ENCODE peak calls at places on chromosomes 1 and 21, in eight cellular contexts. X is stomach, W is A549, M is upper lobe of left lung, D is sigmoid colon, R is tibial nerve, E is HepG2, T is ovary. O is an unnamed sample. For H3K4me1, the result is how much of the 10 kb centered on the place peaks cover.

GRCh38 chr1:164685656-164686055 is 126.7 kb downstream of the PBX1 start:
- DNase-seq in X (no peak), W (no peak), M (no peak), D (no peak), R (no peak), E (no peak), T (no peak), O (no peak)

GRCh38 chr1:59750612-59751395 is 63.9 kb upstream of the HOOK1 start:
- DNase-seq in X (no peak), W (peak), M (no peak), D (peak), R (peak), E (no peak), T (peak), O (peak)

GRCh38 chr1:169933999-169934725 is 40.5 kb upstream of the SCYL3 start:
- DNase-seq in X (no peak), W (peak), M (no peak), D (no peak), R (no peak), E (no peak), T (no peak), O (no peak)

GRCh38 chr1:218660678-218661053 is 315.5 kb downstream of the TGFB2 start:
- DNase-seq in X (no peak), W (peak), M (no peak), D (no peak), R (no peak), E (no peak), T (no peak), O (no peak)

GRCh38 chr21:29423521-29423920 is 124.8 kb downstream of the BACH1 start:
- DNase-seq in X (no peak), W (no peak), M (no peak), D (no peak), R (no peak), E (no peak), T (no peak), O (no peak)

GRCh38 chr21:37593015-37593414 is 226.4 kb downstream of the DYRK1A start:
- DNase-seq in X (no peak), W (no peak), M (no peak), D (no peak), R (no peak), E (no peak), T (no peak), O (peak)

GRCh38 chr1:29760165-29760564 is 523.8 kb downstream of the PTPRU start:
- DNase-seq in X (no peak), W (no peak), M (no peak), D (no peak), R (no peak), E (no peak), T (no peak), O (no peak)

GRCh38 chr1:66300986-66301451 is 232.9 kb upstream of the SGIP1 start:
- DNase-seq in X (no peak), W (no peak), M (no peak), D (no peak), R (no peak), E (no peak), T (no peak), O (no peak)

GRCh38 chr1:200666309-200666708 is 3.4 kb downstream of the DDX59 start:
- DNase-seq in X (no peak), W (no peak), M (no peak), D (no peak), R (no peak), E (no peak), T (no peak), O (no peak)

GRCh38 chr1:22673486-22674409 is 20.7 kb downstream of the C1QB start:
- DNase-seq in X (peak), W (peak), M (peak), D (no peak), R (peak), E (peak), T (no peak), O (no peak)

GRCh38 chr1:36328713-36329112 is 5.3 kb upstream of the EVA1B start:
- DNase-seq in X (peak), W (no peak), M (no peak), D (no peak), R (peak), E (no peak), T (no peak), O (no peak)

GRCh38 chr1:14602131-14602530 is 3.6 kb downstream of the KAZN start:
- DNase-seq in X (peak), W (no peak), M (no peak), D (peak), R (peak), E (no peak), T (peak), O (peak)

DNA sequence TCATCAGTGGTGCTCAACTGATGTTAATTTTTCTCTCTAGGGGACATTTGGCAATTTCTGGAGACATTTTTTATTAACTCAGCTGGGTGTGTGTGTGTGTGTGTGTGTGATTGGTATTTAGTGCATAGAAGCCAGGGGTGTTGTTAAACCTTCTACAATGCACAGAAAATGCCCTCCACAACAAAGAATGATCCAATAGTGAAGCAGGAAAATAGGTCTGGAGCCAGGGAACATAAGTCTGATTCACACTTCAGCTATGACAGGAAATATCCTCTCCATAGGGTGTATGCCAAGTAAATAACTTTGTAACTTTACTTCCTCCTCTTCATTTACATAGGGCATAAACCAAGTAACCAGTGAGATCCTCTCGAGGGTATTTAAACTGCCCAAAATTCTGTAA is 25.1 kb upstream of the TMEM61 start:
- DNase-seq in X (no peak), W (peak), M (no peak), D (no peak), R (no peak), E (no peak), T (no peak), O (no peak)
- H3K4me1 ChIP-seq in X (under half), W (under half), M (under half), D (under half), R (under half), E (under half), T (under half), O (under half)

GRCh38 chr1:205748398-205749093 is 1.4 kb downstream of the NUCKS1 start:
- DNase-seq in X (no peak), W (peak), M (no peak), D (no peak), R (no peak), E (peak), T (peak), O (no peak)
- TF ChIP-seq EP300 in X (no peak), W (no peak), M (no peak), D (no peak), R (no peak), E (no peak), T (no peak), O (no peak)

GRCh38 chr1:203275656-203276272 is 29.6 kb upstream of the BTG2 start:
- DNase-seq in X (no peak), W (no peak), M (peak), D (no peak), R (no peak), E (no peak), T (no peak), O (peak)

GRCh38 chr1:203278087-203278884 is 27.0 kb upstream of the BTG2 start:
- DNase-seq in X (peak), W (no peak), M (peak), D (peak), R (peak), E (no peak), T (peak), O (peak)

GRCh38 chr1:203274603-203275381 is 30.5 kb upstream of the BTG2 start:
- DNase-seq in X (no peak), W (no peak), M (no peak), D (peak), R (no peak), E (no peak), T (peak), O (peak)

GRCh38 chr1:203276916-203277535 is 28.3 kb upstream of the BTG2 start:
- DNase-seq in X (no peak), W (no peak), M (peak), D (peak), R (no peak), E (no peak), T (peak), O (no peak)

GRCh38 chr1:203276408-203276807 is 28.9 kb upstream of the BTG2 start:
- DNase-seq in X (no peak), W (no peak), M (no peak), D (no peak), R (no peak), E (no peak), T (no peak), O (no peak)
- H3K4me1 ChIP-seq in X (half or more), W (under half), M (half or more), D (half or more), R (half or more), E (under half), T (under half), O (half or more)

DNA sequence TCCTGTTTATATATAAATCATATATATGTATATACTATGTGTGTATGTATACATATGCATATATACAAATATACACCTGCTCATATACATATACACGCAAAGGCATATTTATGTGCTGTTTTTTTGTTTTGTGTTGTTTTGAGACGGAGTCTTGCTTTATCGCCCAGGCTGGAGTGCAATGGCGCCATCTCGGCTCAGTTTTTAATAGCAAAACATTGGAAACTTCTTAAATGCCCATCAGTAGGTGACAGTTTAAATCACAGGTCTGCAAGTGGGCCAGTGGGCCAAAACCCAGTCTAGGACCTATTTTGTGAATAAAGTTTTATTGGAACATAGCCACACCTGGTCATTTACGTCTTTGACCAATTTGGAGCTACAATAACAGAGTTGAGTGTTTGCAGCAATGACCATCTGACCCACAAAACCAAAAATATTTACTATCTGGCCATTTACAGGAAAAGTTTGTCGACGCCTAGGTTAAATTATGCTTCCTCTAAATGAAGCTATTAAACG is 132.3 kb downstream of the TOMM20 start:
- DNase-seq in X (no peak), W (no peak), M (no peak), D (peak), R (no peak), E (no peak), T (no peak), O (no peak)
- TF ChIP-seq EP300 in X (no peak), W (no peak), M (no peak), D (no peak), R (no peak), E (no peak), T (no peak), O (no peak)

DNA sequence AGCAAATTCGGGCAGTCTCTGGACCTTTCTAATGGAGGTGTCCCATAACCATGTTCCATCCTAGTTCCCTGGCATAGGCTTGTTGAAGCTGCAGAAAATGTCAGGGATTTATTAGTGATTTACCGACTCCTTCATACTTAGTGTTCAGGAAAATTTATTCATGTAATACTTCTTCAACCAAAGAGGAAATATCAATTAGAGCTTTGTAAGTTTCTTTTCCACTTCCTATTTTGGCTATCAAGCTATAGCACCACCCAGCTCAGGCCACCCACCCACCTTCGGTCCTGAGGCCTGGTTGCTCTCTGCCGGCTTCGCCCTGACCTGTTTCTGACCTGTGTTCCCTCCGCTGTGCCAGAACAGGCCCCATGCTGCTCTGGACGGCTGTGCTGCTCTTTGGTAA is at the start of gene FCRL6:
- DNase-seq in X (no peak), W (no peak), M (peak), D (no peak), R (no peak), E (no peak), T (no peak), O (no peak)
- H3K4me1 ChIP-seq in X (under half), W (under half), M (under half), D (under half), R (under half), E (under half), T (under half), O (under half)

GRCh38 chr1:8431028-8431427 is 113.1 kb downstream of the SLC45A1 start:
- DNase-seq in X (no peak), W (no peak), M (no peak), D (no peak), R (no peak), E (no peak), T (no peak), O (no peak)
- TF ChIP-seq EP300 in X (no peak), W (no peak), M (no peak), D (no peak), R (no peak), E (no peak), T (no peak), O (no peak)